ENCODE peak calls at places on chromosomes 5 and 9, in five cellular contexts. M is spleen, D is endothelial cell, Q is AG10803, A is glutamatergic neuron. E is an unnamed sample.

GRCh38 chr5:172798422-172799215 is 27.6 kb upstream of the DUSP1 start:
- DNase-seq in D (no peak), A (no peak), Q (peak), M (peak), E (no peak)

GRCh38 chr9:134371731-134372130 is 45.5 kb downstream of the RXRA start:
- DNase-seq in M (peak), Q (peak), D (no peak), A (no peak), E (no peak)

GRCh38 chr5:61329729-61330128 is 2.3 kb upstream of the ZSWIM6 start:
- DNase-seq in Q (no peak), D (no peak), M (no peak), A (no peak), E (no peak)

GRCh38 chr5:170357853-170358497 is 31.2 kb downstream of the KCNMB1 start:
- DNase-seq in Q (no peak), A (no peak), M (peak), D (no peak), E (no peak)

GRCh38 chr5:121976979-121977378 is 15.2 kb downstream of the SRFBP1 start:
- DNase-seq in D (no peak), M (no peak), A (no peak), Q (peak), E (no peak)

GRCh38 chr5:34656700-34657549 is 797 bp downstream of the RAI14 start:
- DNase-seq in M (no peak), A (peak), D (peak), Q (no peak), E (peak)

GRCh38 chr9:137479892-137480685 is 21.0 kb upstream of the NSMF start:
- DNase-seq in A (no peak), M (peak), D (no peak), Q (no peak), E (no peak)

GRCh38 chr5:1515311-1515920 is 8.3 kb downstream of the LPCAT1 start:
- DNase-seq in Q (no peak), A (peak), D (no peak), M (peak), E (no peak)

GRCh38 chr9:93860694-93861658 is 94.2 kb downstream of the BARX1 start:
- DNase-seq in Q (no peak), A (no peak), D (no peak), M (no peak), E (no peak)

GRCh38 chr9:125492719-125493118 is 214.3 kb downstream of the MAPKAP1 start:
- DNase-seq in M (no peak), A (no peak), D (no peak), Q (no peak), E (no peak)

GRCh38 chr9:137745541-137745991 is 126.8 kb downstream of the EHMT1 start:
- DNase-seq in D (no peak), A (peak), Q (no peak), M (peak), E (no peak)

GRCh38 chr9:114250235-114250568 is 72.7 kb upstream of the ORM1 start:
- DNase-seq in Q (peak), A (no peak), D (no peak), M (no peak), E (no peak)

GRCh38 chr5:141095263-141095641 is 837 bp downstream of the PCDHB2 start:
- DNase-seq in D (no peak), A (no peak), Q (no peak), M (no peak), E (no peak)

GRCh38 chr5:141100243-141100805 is at the start of gene PCDHB3:
- DNase-seq in M (no peak), A (peak), D (peak), Q (peak), E (no peak)

DNA sequence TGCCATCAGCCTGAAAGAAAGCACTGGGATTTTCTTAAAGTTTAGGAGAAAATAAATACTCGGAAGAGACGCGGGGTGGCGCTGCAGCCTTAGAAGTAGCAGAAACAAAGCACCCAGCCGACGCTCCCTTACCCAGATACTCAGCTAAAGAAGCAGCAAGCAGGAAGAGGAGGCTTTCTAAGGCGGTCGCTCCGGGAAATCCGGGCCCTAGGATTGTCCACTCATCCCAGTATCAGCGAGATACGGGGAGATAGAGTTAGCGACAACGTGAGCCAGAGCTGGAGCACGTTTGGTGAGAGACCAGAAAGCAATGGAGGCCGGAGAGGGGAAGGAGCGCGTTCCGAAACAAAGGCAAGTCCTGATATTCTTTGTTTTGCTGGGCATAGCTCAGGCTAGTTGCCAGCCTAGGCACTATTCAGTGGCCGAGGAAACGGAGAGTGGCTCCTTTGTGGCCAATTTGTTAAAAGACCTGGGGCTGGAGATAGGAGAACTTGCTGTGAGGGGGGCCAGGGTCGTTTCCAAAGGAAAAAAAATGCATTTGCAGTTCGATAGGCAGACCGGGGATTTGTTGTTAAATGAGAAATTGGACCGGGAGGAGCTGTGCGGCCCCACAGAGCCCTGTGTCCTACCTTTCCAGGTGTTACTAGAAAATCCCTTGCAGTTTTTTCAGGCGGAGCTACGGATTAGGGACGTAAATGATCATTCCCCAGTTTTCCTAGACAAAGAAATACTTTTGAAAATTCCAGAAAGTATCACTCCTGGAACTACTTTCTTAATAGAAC is at the start of gene PCDHB2:
- DNase-seq in M (no peak), A (peak), Q (peak), D (peak), E (peak)
- TF ChIP-seq CTCF in M (no peak), A (peak), Q (peak), D (peak), E (peak)

GRCh38 chr9:132637351-132637750 is 32.4 kb downstream of the DDX31 start:
- DNase-seq in M (no peak), A (peak), Q (no peak), D (no peak), E (no peak)
- TF ChIP-seq CTCF in M (no peak), A (no peak), Q (no peak), D (no peak), E (no peak)

GRCh38 chr5:67475489-67475888 is 278.9 kb upstream of the CD180 start:
- DNase-seq in A (no peak), M (no peak), Q (no peak), D (no peak), E (no peak)
- TF ChIP-seq CTCF in A (no peak), M (no peak), Q (no peak), D (no peak), E (no peak)

GRCh38 chr9:129320575-129321311 is 142.7 kb upstream of the IER5L start:
- DNase-seq in Q (peak), D (no peak), M (peak), A (no peak), E (no peak)
- TF ChIP-seq CTCF in Q (peak), D (no peak), M (peak), A (no peak), E (no peak)

GRCh38 chr9:72703574-72703973 is 182.2 kb downstream of the TMC1 start:
- DNase-seq in A (no peak), Q (peak), D (no peak), M (no peak), E (no peak)

GRCh38 chr9:72701510-72701909 is 180.1 kb downstream of the TMC1 start:
- DNase-seq in Q (no peak), M (no peak), D (no peak), A (no peak), E (no peak)

GRCh38 chr9:72704688-72705375 is 183.4 kb downstream of the TMC1 start:
- DNase-seq in M (no peak), D (no peak), A (no peak), Q (no peak), E (no peak)
- TF ChIP-seq CTCF in M (no peak), D (no peak), A (no peak), Q (no peak), E (no peak)

GRCh38 chr9:131546336-131547084 is 1.2 kb downstream of the PRRT1B start:
- DNase-seq in Q (no peak), A (peak), M (no peak), D (no peak), E (no peak)
- TF ChIP-seq CTCF in Q (peak), A (no peak), M (no peak), D (no peak), E (peak)

DNA sequence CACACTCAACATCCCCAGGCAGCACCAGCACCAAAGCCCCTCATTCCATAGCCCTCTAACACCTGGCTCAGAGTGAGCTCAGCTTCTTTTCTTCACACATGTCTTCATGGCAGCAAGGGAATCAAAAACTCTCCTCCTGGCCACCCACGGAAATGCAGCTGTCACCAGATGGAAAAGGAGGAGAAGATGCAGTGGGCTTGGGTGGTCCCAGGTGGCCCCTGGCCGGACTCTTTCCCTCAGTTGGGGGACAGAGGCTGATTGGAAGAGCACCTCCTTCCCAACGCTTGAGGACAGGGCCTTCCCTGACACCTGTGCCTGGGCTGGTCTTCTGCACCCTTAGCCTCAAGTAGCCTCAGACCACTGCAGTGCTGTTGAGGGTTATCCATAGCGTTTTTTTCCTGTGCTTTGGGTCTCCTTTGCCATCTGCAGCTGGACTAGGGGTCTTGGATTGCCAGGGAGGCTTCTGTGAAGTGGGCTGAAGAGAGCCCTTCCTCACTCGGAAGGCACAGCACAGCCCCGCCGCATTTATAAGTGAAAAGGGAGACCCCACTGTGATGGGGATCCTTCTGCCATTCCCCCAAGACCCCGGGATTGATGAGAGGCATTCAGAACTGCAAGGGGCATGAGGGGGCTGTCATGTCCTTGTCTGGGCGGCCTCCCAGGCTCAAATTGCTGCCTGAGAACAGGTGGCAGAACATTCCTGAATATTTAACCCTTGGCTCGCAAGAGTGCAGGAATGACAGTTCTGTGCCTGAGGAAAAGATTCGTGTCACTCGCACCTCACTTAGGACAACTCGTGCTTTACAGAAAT is 200.0 kb downstream of the AUH start:
- DNase-seq in D (no peak), Q (no peak), A (no peak), M (no peak), E (no peak)
- TF ChIP-seq CTCF in D (no peak), Q (peak), A (no peak), M (no peak), E (no peak)

DNA sequence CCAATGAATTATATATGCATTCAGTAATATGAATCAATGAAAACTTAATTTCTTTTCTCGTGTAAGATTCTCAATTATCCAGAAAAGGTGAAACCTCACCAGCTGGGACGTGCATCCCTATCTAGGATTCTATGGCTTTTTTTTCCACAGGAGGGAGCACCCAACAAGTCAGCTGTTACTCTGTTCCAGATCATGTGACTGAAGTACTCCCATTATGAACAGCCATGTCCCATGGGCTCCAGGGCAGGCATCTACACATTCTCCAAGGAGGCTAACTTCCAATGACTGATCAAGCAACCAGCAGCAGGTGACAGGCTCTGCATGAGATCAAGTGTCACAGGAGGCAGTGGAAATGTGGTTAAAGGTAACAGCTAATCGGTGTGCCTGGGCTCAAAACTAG is 118.8 kb downstream of the ELAVL2 start:
- DNase-seq in A (peak), D (no peak), Q (no peak), M (no peak), E (no peak)
- TF ChIP-seq CTCF in A (no peak), D (no peak), Q (no peak), M (no peak), E (no peak)